ENCODE peak calls at places on chromosomes 6 and 20, in five cellular contexts. Y is right lobe of liver; Q is activated CD4-positive, alpha-beta T cell treated with anti-CD3 and anti-CD28 coated beads, Interleukin-2, amount 50 U/mL, for 1 hour; S is hippocampal formation; W is cardiac muscle cell. F is an unnamed sample.

GRCh38 chr20:8663424-8663823 is 405.5 kb upstream of the PLCB4 start:
- DNase-seq in Y (no peak), Q (no peak), S (no peak), W (no peak), F (no peak)

GRCh38 chr6:44548319-44548718 is 160.8 kb downstream of the CDC5L start:
- DNase-seq in Y (no peak), Q (no peak), S (no peak), W (no peak), F (no peak)

GRCh38 chr6:81562169-81562568 is 190.3 kb downstream of the TENT5A start:
- DNase-seq in Y (no peak), Q (no peak), S (no peak), W (peak), F (no peak)

GRCh38 chr6:44260451-44261297 is 3.3 kb upstream of the SLC35B2 start:
- DNase-seq in Y (no peak), Q (no peak), S (no peak), W (no peak), F (no peak)

GRCh38 chr20:2578430-2579192 is 42.2 kb downstream of the TMC2 start:
- DNase-seq in Y (no peak), Q (no peak), S (no peak), W (no peak), F (no peak)

GRCh38 chr20:60011512-60012507 is 53.6 kb downstream of the CDH26 start:
- DNase-seq in Y (no peak), Q (no peak), S (no peak), W (no peak), F (no peak)

GRCh38 chr6:43887906-43888683 is 118.1 kb downstream of the VEGFA start:
- DNase-seq in Y (no peak), Q (no peak), S (no peak), W (no peak), F (no peak)

GRCh38 chr20:44990425-44990824 is 24.1 kb downstream of the STK4 start:
- DNase-seq in Y (no peak), Q (no peak), S (no peak), W (peak), F (peak)

GRCh38 chr20:21006611-21007010 is 99.5 kb downstream of the LINC00237 start:
- DNase-seq in Y (no peak), Q (no peak), S (no peak), W (no peak), F (no peak)

GRCh38 chr6:11556308-11556707 is 18.8 kb downstream of the TMEM170B start:
- DNase-seq in Y (no peak), Q (no peak), S (no peak), W (no peak), F (no peak)

GRCh38 chr6:83071023-83071422 is 3.6 kb downstream of the DOP1A start:
- DNase-seq in Y (no peak), Q (no peak), S (peak), W (peak), F (no peak)

GRCh38 chr6:131914967-131915751 is 36.0 kb downstream of the CCN2 start:
- DNase-seq in Y (no peak), Q (peak), S (peak), W (peak), F (peak)

GRCh38 chr6:157229733-157230132 is 93.6 kb downstream of the TMEM242 start:
- DNase-seq in Y (no peak), Q (no peak), S (no peak), W (no peak), F (no peak)

GRCh38 chr6:25640446-25640845 is 11.6 kb upstream of the SCGN start:
- DNase-seq in Y (no peak), Q (no peak), S (no peak), W (no peak), F (no peak)

GRCh38 chr6:89555751-89556150 is 82.8 kb downstream of the LYRM2 start:
- DNase-seq in Y (no peak), Q (no peak), S (no peak), W (no peak), F (no peak)

GRCh38 chr20:58867211-58867610 is 14.7 kb downstream of the GNAS start:
- DNase-seq in Y (no peak), Q (no peak), S (no peak), W (peak), F (no peak)

GRCh38 chr6:70257874-70258273 is 45.0 kb downstream of the COL9A1 start:
- DNase-seq in Y (no peak), Q (no peak), S (no peak), W (no peak), F (no peak)

GRCh38 chr6:157954150-157955117 is 27.2 kb upstream of the SYNJ2 start:
- DNase-seq in Y (peak), Q (no peak), S (no peak), W (peak), F (no peak)

GRCh38 chr6:162962093-162962492 is 234.3 kb downstream of the PACRG start:
- DNase-seq in Y (no peak), Q (no peak), S (no peak), W (no peak), F (no peak)

GRCh38 chr20:35828434-35828833 is 56.6 kb downstream of the PHF20 start:
- DNase-seq in Y (peak), Q (no peak), S (no peak), W (no peak), F (no peak)

GRCh38 chr20:34124469-34125249 is 12.6 kb upstream of the EIF2S2 start:
- DNase-seq in Y (no peak), Q (no peak), S (no peak), W (no peak), F (no peak)

GRCh38 chr6:111662192-111662793 is 56.6 kb upstream of the TRAF3IP2 start:
- DNase-seq in Y (no peak), Q (no peak), S (no peak), W (peak), F (no peak)

GRCh38 chr6:43070028-43070632 is 6.0 kb upstream of the PTK7 start:
- DNase-seq in Y (no peak), Q (no peak), S (no peak), W (peak), F (no peak)

GRCh38 chr6:75143186-75143585 is 62.7 kb downstream of the COL12A1 start:
- DNase-seq in Y (no peak), Q (no peak), S (no peak), W (peak), F (no peak)

GRCh38 chr6:41785689-41786450 is 1.6 kb upstream of the TOMM6 start:
- DNase-seq in Y (peak), Q (no peak), S (no peak), W (peak), F (peak)

GRCh38 chr6:4953440-4953839 is 50.4 kb downstream of the RPP40 start:
- DNase-seq in Y (no peak), Q (no peak), S (no peak), W (no peak), F (no peak)

GRCh38 chr6:21741221-21742109 is 147.9 kb downstream of the SOX4 start:
- DNase-seq in Y (no peak), Q (no peak), S (no peak), W (no peak), F (no peak)

GRCh38 chr6:18400831-18401446 is 13.8 kb downstream of the RNF144B start:
- DNase-seq in Y (no peak), Q (no peak), S (no peak), W (no peak), F (no peak)

GRCh38 chr20:34705008-34705382 is 851 bp downstream of the TP53INP2 start:
- DNase-seq in Y (no peak), Q (no peak), S (no peak), W (no peak), F (no peak)

GRCh38 chr6:21769405-21769851 is 175.9 kb downstream of the SOX4 start:
- DNase-seq in Y (no peak), Q (no peak), S (no peak), W (peak), F (no peak)

GRCh38 chr20:17513956-17514355 is 17.2 kb downstream of the BFSP1 start:
- DNase-seq in Y (no peak), Q (no peak), S (no peak), W (no peak), F (no peak)

GRCh38 chr6:135161411-135161810 is 19.7 kb upstream of the MYB start:
- DNase-seq in Y (no peak), Q (no peak), S (no peak), W (no peak), F (no peak)

GRCh38 chr6:10633216-10633615 is 61.2 kb downstream of the C6orf52 start:
- DNase-seq in Y (no peak), Q (no peak), S (no peak), W (peak), F (no peak)

GRCh38 chr20:25233016-25233772 is 14.7 kb upstream of the PYGB start:
- DNase-seq in Y (peak), Q (no peak), S (no peak), W (peak), F (no peak)

GRCh38 chr6:139679516-139680179 is 305.2 kb upstream of the CITED2 start:
- DNase-seq in Y (no peak), Q (no peak), S (no peak), W (peak), F (no peak)

GRCh38 chr6:27757307-27757706 is 154.9 kb downstream of the OR2B2 start:
- DNase-seq in Y (peak), Q (peak), S (no peak), W (peak), F (no peak)

GRCh38 chr6:8481727-8482126 is 46.4 kb upstream of the SLC35B3 start:
- DNase-seq in Y (no peak), Q (no peak), S (no peak), W (peak), F (no peak)

F was measured in head of caudate nucleus.